ENCODE peak calls at places on chromosomes 2 and 18, in seven cellular contexts. U, M, D, H, P, J and X are unnamed samples.

GRCh38 chr2:88265352-88265960 is 95.3 kb downstream of the THNSL2 start:
- DNase-seq in U (peak), M (peak), D (no peak), H (peak), P (no peak), J (peak), X (peak)

GRCh38 chr2:225182126-225182525 is 139.9 kb upstream of the DOCK10 start:
- DNase-seq in U (no peak), M (no peak), D (no peak), H (no peak), P (no peak), J (no peak), X (no peak)

GRCh38 chr2:27736031-27736889 is 35.3 kb upstream of the MRPL33 start:
- DNase-seq in U (no peak), M (peak), D (no peak), H (no peak), P (no peak), J (no peak), X (no peak)

GRCh38 chr2:191515536-191515935 is 162.4 kb upstream of the NABP1 start:
- DNase-seq in U (no peak), M (no peak), D (no peak), H (no peak), P (no peak), J (no peak), X (no peak)

GRCh38 chr2:152962446-152962845 is 244.0 kb downstream of the ARL6IP6 start:
- DNase-seq in U (no peak), M (no peak), D (no peak), H (no peak), P (no peak), J (no peak), X (no peak)

GRCh38 chr2:26203906-26204305 is 31.0 kb downstream of the GAREM2 start:
- DNase-seq in U (no peak), M (no peak), D (no peak), H (no peak), P (no peak), J (no peak), X (no peak)

GRCh38 chr2:26658691-26659346 is 17.7 kb upstream of the CIB4 start:
- DNase-seq in U (no peak), M (no peak), D (no peak), H (no peak), P (no peak), J (no peak), X (no peak)

GRCh38 chr2:119838179-119838578 is 78.5 kb downstream of the PTPN4 start:
- DNase-seq in U (peak), M (no peak), D (no peak), H (no peak), P (peak), J (no peak), X (no peak)

GRCh38 chr18:74316257-74317180 is 880 bp downstream of the C18orf63 start:
- DNase-seq in U (peak), M (peak), D (no peak), H (peak), P (no peak), J (no peak), X (peak)

GRCh38 chr2:224449212-224450147 is 47.6 kb upstream of the FAM124B start:
- DNase-seq in U (peak), M (peak), D (peak), H (peak), P (no peak), J (peak), X (no peak)

GRCh38 chr2:157315901-157316300 is 9.7 kb downstream of the ERMN start:
- DNase-seq in U (no peak), M (no peak), D (no peak), H (no peak), P (no peak), J (no peak), X (no peak)

GRCh38 chr18:183769-184168 is 25.4 kb downstream of the USP14 start:
- DNase-seq in U (peak), M (peak), D (peak), H (no peak), P (no peak), J (no peak), X (peak)

GRCh38 chr2:95346738-95347671 is 49.9 kb downstream of the KCNIP3 start:
- DNase-seq in U (peak), M (peak), D (peak), H (peak), P (no peak), J (peak), X (no peak)

GRCh38 chr2:203706403-203706802 is at the start of gene CD28:
- DNase-seq in U (no peak), M (no peak), D (no peak), H (no peak), P (peak), J (peak), X (no peak)

GRCh38 chr2:199310654-199311275 is 147.0 kb downstream of the SATB2 start:
- DNase-seq in U (no peak), M (no peak), D (no peak), H (no peak), P (no peak), J (no peak), X (no peak)

GRCh38 chr18:47175283-47175894 is 775 bp downstream of the IER3IP1 start:
- DNase-seq in U (peak), M (peak), D (no peak), H (no peak), P (peak), J (peak), X (no peak)

GRCh38 chr2:109663721-109664120 is 49.6 kb downstream of the SOWAHC start:
- DNase-seq in U (peak), M (peak), D (peak), H (no peak), P (no peak), J (peak), X (peak)

GRCh38 chr2:27710640-27711430 is 47.1 kb downstream of the SLC4A1AP start:
- DNase-seq in U (peak), M (no peak), D (no peak), H (no peak), P (no peak), J (no peak), X (no peak)

GRCh38 chr2:168392031-168392430 is 64.0 kb upstream of the CERS6 start:
- DNase-seq in U (no peak), M (peak), D (peak), H (no peak), P (no peak), J (no peak), X (peak)

GRCh38 chr2:143830476-143830875 is 689.4 kb downstream of the ZEB2 start:
- DNase-seq in U (no peak), M (peak), D (no peak), H (no peak), P (no peak), J (no peak), X (no peak)

GRCh38 chr18:2536493-2536892 is 34.8 kb downstream of the METTL4 start:
- DNase-seq in U (peak), M (peak), D (no peak), H (no peak), P (no peak), J (no peak), X (peak)

GRCh38 chr18:63339920-63340484 is 20.4 kb upstream of the BCL2 start:
- DNase-seq in U (peak), M (peak), D (peak), H (no peak), P (no peak), J (peak), X (no peak)

GRCh38 chr2:134611316-134611715 is 107.5 kb downstream of the TMEM163 start:
- DNase-seq in U (no peak), M (no peak), D (no peak), H (no peak), P (no peak), J (no peak), X (no peak)

GRCh38 chr2:159807183-159808037 is 9.4 kb upstream of the CD302 start:
- DNase-seq in U (peak), M (peak), D (peak), H (peak), P (peak), J (peak), X (no peak)

GRCh38 chr18:32358075-32358474 is 112.6 kb downstream of the GAREM1 start:
- DNase-seq in U (no peak), M (no peak), D (no peak), H (no peak), P (no peak), J (no peak), X (no peak)

GRCh38 chr2:43676322-43677050 is at the start of gene C1GALT1C1L:
- DNase-seq in U (peak), M (peak), D (peak), H (peak), P (peak), J (peak), X (peak)

GRCh38 chr2:28658369-28658768 is 93.3 kb upstream of the PPP1CB start:
- DNase-seq in U (peak), M (peak), D (no peak), H (no peak), P (no peak), J (no peak), X (peak)

GRCh38 chr2:234275515-234275914 is 221.4 kb downstream of the ARL4C start:
- DNase-seq in U (no peak), M (no peak), D (no peak), H (no peak), P (no peak), J (peak), X (no peak)

GRCh38 chr2:184689633-184690032 is 91.3 kb downstream of the ZNF804A start:
- DNase-seq in U (peak), M (peak), D (no peak), H (no peak), P (no peak), J (no peak), X (peak)

GRCh38 chr2:239978381-239978780 is 46.8 kb downstream of the NDUFA10 start:
- DNase-seq in U (peak), M (peak), D (no peak), H (no peak), P (no peak), J (no peak), X (no peak)

GRCh38 chr18:21109936-21110666 is 1.5 kb downstream of the ROCK1 start:
- DNase-seq in U (no peak), M (no peak), D (no peak), H (no peak), P (no peak), J (no peak), X (no peak)

GRCh38 chr2:10231551-10232085 is 71.1 kb upstream of the HPCAL1 start:
- DNase-seq in U (no peak), M (no peak), D (no peak), H (no peak), P (no peak), J (no peak), X (no peak)

GRCh38 chr2:113700186-113700841 is 56.1 kb downstream of the SLC35F5 start:
- DNase-seq in U (peak), M (no peak), D (peak), H (no peak), P (no peak), J (no peak), X (no peak)

GRCh38 chr2:150480241-150480640 is 7.2 kb downstream of the RND3 start:
- DNase-seq in U (no peak), M (peak), D (no peak), H (no peak), P (no peak), J (no peak), X (no peak)

GRCh38 chr2:162196611-162197010 is 44.6 kb upstream of the GCG start:
- DNase-seq in U (peak), M (peak), D (no peak), H (no peak), P (no peak), J (no peak), X (peak)

GRCh38 chr2:32851777-32852439 is 94.8 kb upstream of the LTBP1 start:
- DNase-seq in U (no peak), M (peak), D (no peak), H (no peak), P (no peak), J (no peak), X (no peak)

GRCh38 chr18:58639751-58640427 is 11.0 kb upstream of the ALPK2 start:
- DNase-seq in U (peak), M (peak), D (no peak), H (no peak), P (no peak), J (no peak), X (peak)
- H3K4me3 ChIP-seq in U (no peak), M (no peak), D (no peak), H (no peak), P (no peak), J (no peak), X (no peak)

GRCh38 chr2:74439373-74440004 is 2.2 kb downstream of the RTKN start:
- DNase-seq in U (no peak), M (no peak), D (no peak), H (no peak), P (no peak), J (no peak), X (no peak)
- H3K4me3 ChIP-seq in U (peak), M (peak), D (peak), H (peak), P (peak), J (peak), X (peak)

DNA sequence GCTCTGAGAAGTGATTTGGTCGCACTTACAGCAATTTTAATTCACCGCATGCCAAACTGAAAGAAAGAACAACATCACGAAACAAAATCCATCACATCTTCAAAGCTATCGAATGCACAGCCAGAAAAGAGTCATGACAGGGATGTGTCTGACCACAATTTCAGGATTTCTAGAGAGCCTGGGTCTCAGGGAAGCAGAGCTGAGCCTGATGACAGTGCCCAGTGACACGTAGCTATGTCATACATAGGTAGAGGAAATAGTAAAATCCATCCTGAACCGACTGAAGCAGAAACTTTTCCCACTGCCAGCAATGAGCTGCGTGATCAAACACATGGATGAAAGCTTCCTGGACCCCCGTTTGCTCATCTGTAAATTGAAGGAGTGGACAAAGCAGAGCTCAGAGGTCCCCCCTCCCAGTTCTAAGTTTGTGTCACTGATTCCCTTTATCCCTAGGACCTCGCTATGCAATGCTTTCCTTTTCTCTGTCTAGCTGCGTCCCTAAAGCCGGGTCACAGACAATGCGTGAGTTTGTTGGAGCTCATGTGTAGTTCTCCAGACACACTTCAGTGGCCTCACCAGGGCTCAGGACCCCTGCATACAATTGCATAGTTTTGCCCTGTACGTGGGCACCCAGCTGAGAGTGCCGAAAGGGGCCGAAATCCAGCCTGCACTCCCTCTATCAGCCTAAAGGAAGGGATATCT is 37.6 kb downstream of the CCBE1 start:
- DNase-seq in U (no peak), M (peak), D (no peak), H (no peak), P (no peak), J (no peak), X (no peak)
- H3K4me3 ChIP-seq in U (peak), M (peak), D (no peak), H (no peak), P (peak), J (no peak), X (peak)

GRCh38 chr2:201126308-201127127 is 10.6 kb downstream of the CFLAR start:
- DNase-seq in U (peak), M (peak), D (no peak), H (no peak), P (no peak), J (no peak), X (no peak)

GRCh38 chr2:201127128-201127521 is 11.2 kb downstream of the CFLAR start:
- DNase-seq in U (no peak), M (no peak), D (no peak), H (no peak), P (peak), J (no peak), X (no peak)

GRCh38 chr2:201127570-201127969 is 11.6 kb downstream of the CFLAR start:
- DNase-seq in U (peak), M (peak), D (no peak), H (no peak), P (no peak), J (no peak), X (no peak)

GRCh38 chr2:201130524-201131186 is 14.7 kb downstream of the CFLAR start:
- DNase-seq in U (peak), M (peak), D (no peak), H (no peak), P (no peak), J (no peak), X (peak)

GRCh38 chr2:201129044-201129505 is 13.1 kb downstream of the CFLAR start:
- DNase-seq in U (peak), M (peak), D (no peak), H (no peak), P (peak), J (peak), X (no peak)
- H3K4me3 ChIP-seq in U (no peak), M (no peak), D (peak), H (no peak), P (no peak), J (no peak), X (no peak)

GRCh38 chr18:50401334-50401733 is 26.5 kb downstream of the SKA1 start:
- DNase-seq in U (no peak), M (no peak), D (no peak), H (no peak), P (no peak), J (no peak), X (no peak)
- H3K4me3 ChIP-seq in U (no peak), M (no peak), D (no peak), H (no peak), P (no peak), J (no peak), X (no peak)

GRCh38 chr2:238369516-238370481 is 49.5 kb downstream of the TRAF3IP1 start:
- DNase-seq in U (peak), M (peak), D (no peak), H (no peak), P (no peak), J (no peak), X (no peak)
- H3K4me3 ChIP-seq in U (no peak), M (peak), D (no peak), H (no peak), P (no peak), J (no peak), X (no peak)